ENCODE peak calls at places on chromosome 14, in four cellular contexts. F, X, S and D are unnamed samples.

GRCh38 chr14:26963696-26964095 is 365.9 kb upstream of the NOVA1 start:
- DNase-seq in X (no peak), S (no peak), F (no peak), D (no peak)

GRCh38 chr14:64807588-64807987 is 72.1 kb downstream of the SPTB start:
- DNase-seq in X (no peak), F (no peak), S (no peak), D (no peak)

GRCh38 chr14:73136387-73137221 is at the start of gene PSEN1:
- DNase-seq in S (peak), F (peak), X (peak), D (peak)

GRCh38 chr14:92553456-92553855 is 39.9 kb downstream of the RIN3 start:
- DNase-seq in S (no peak), F (no peak), X (no peak), D (no peak)

GRCh38 chr14:102154121-102154520 is 14.4 kb downstream of the WDR20 start:
- DNase-seq in F (no peak), X (no peak), S (no peak), D (no peak)

GRCh38 chr14:106556665-106557289 is 1030.4 kb downstream of the TMEM121 start:
- DNase-seq in X (peak), F (no peak), S (no peak), D (no peak)

GRCh38 chr14:38207830-38208815 is at the start of gene SSTR1:
- DNase-seq in S (no peak), X (no peak), F (peak), D (no peak)

GRCh38 chr14:67710209-67710608 is 8.5 kb downstream of the RDH12 start:
- DNase-seq in X (no peak), F (no peak), S (no peak), D (no peak)

GRCh38 chr14:33393155-33393894 is 454.6 kb downstream of the NPAS3 start:
- DNase-seq in F (no peak), X (no peak), S (no peak), D (no peak)

GRCh38 chr14:71600309-71600708 is 331.9 kb upstream of the RGS6 start:
- DNase-seq in X (no peak), S (no peak), F (no peak), D (no peak)

GRCh38 chr14:52033131-52033642 is 35.7 kb downstream of the NID2 start:
- DNase-seq in X (no peak), S (no peak), F (no peak), D (no peak)

GRCh38 chr14:99040711-99041110 is 231.3 kb downstream of the BCL11B start:
- DNase-seq in X (no peak), F (no peak), S (no peak), D (no peak)

GRCh38 chr14:94677747-94678146 is 65.6 kb downstream of the SERPINA3 start:
- DNase-seq in S (no peak), X (no peak), F (no peak), D (no peak)

GRCh38 chr14:81797246-81797645 is 263.6 kb upstream of the SEL1L start:
- DNase-seq in S (no peak), F (no peak), X (no peak), D (no peak)

GRCh38 chr14:56886471-56887062 is 76.3 kb upstream of the OTX2 start:
- DNase-seq in X (no peak), S (no peak), F (no peak), D (no peak)

GRCh38 chr14:95895720-95896119 is 19.1 kb downstream of the TUNAR start:
- DNase-seq in X (peak), S (no peak), F (no peak), D (peak)

GRCh38 chr14:99041141-99041819 is 230.7 kb downstream of the BCL11B start:
- DNase-seq in S (no peak), F (no peak), X (no peak), D (no peak)

GRCh38 chr14:67480011-67480410 is 8.5 kb downstream of the TMEM229B start:
- DNase-seq in X (no peak), S (no peak), F (no peak), D (no peak)

GRCh38 chr14:106585692-106586091 is 1059.3 kb downstream of the TMEM121 start:
- DNase-seq in S (no peak), F (no peak), X (no peak), D (no peak)